ENCODE peak calls at places on chromosomes 4 and X, in seven cellular contexts. C, K, D, J, O, X and Z are unnamed samples. For H3K4me1 and H3K9me3, the result is how much of the 10 kb centered on the place peaks cover.

GRCh38 chrX:50684871-50685270 is 129.1 kb downstream of the SHROOM4 start:
- DNase-seq in C (no peak), K (no peak), D (no peak), J (no peak), O (no peak), X (no peak), Z (no peak)

GRCh38 chr4:182103614-182104319 is 139.4 kb upstream of the TENM3 start:
- DNase-seq in C (no peak), K (no peak), D (no peak), J (no peak), O (no peak), X (no peak), Z (no peak)

GRCh38 chr4:8329859-8330761 is 60.6 kb downstream of the HTRA3 start:
- DNase-seq in C (no peak), K (no peak), D (peak), J (peak), O (no peak), X (peak), Z (no peak)

GRCh38 chr4:164716901-164717300 is 37.0 kb upstream of the SMIM31 start:
- DNase-seq in C (no peak), K (no peak), D (no peak), J (no peak), O (no peak), X (no peak), Z (no peak)

GRCh38 chrX:21840199-21840557 is 761 bp downstream of the MBTPS2 start:
- DNase-seq in C (no peak), K (no peak), D (no peak), J (no peak), O (no peak), X (no peak), Z (no peak)

GRCh38 chr4:54322817-54323417 is 93.8 kb downstream of the PDGFRA start:
- DNase-seq in C (no peak), K (peak), D (peak), J (no peak), O (peak), X (peak), Z (peak)

GRCh38 chrX:20829665-20830481 is 544.3 kb upstream of the CNKSR2 start:
- DNase-seq in C (no peak), K (no peak), D (no peak), J (no peak), O (peak), X (no peak), Z (no peak)

GRCh38 chr4:81096566-81096965 is 66.1 kb downstream of the BMP3 start:
- DNase-seq in C (no peak), K (no peak), D (no peak), J (no peak), O (no peak), X (no peak), Z (no peak)

GRCh38 chrX:133723930-133724329 is 261.5 kb downstream of the GPC3 start:
- DNase-seq in C (no peak), K (no peak), D (no peak), J (no peak), O (no peak), X (no peak), Z (no peak)

GRCh38 chr4:6693274-6694176 is at the start of gene S100P:
- DNase-seq in C (no peak), K (no peak), D (no peak), J (no peak), O (no peak), X (no peak), Z (peak)

GRCh38 chrX:103498786-103499185 is 20.5 kb downstream of the RAB40A start:
- DNase-seq in C (no peak), K (no peak), D (no peak), J (no peak), O (no peak), X (no peak), Z (no peak)

GRCh38 chrX:130801901-130802300 is 101.1 kb downstream of the ENOX2 start:
- DNase-seq in C (no peak), K (no peak), D (no peak), J (no peak), O (no peak), X (no peak), Z (no peak)

GRCh38 chr4:161714022-161714751 is 449.6 kb downstream of the FSTL5 start:
- DNase-seq in C (no peak), K (no peak), D (no peak), J (no peak), O (peak), X (no peak), Z (no peak)

GRCh38 chr4:134531013-134531412 is 329.4 kb upstream of the PABPC4L start:
- DNase-seq in C (no peak), K (no peak), D (no peak), J (no peak), O (no peak), X (no peak), Z (no peak)

GRCh38 chrX:20140410-20140809 is 1.2 kb downstream of the EIF1AX start:
- DNase-seq in C (no peak), K (no peak), D (no peak), J (no peak), O (no peak), X (no peak), Z (no peak)

GRCh38 chr4:76758290-76758882 is 139.6 kb downstream of the SOWAHB start:
- DNase-seq in C (no peak), K (peak), D (no peak), J (no peak), O (peak), X (peak), Z (no peak)

GRCh38 chr4:145178740-145179139 is 1.6 kb downstream of the OTUD4 start:
- DNase-seq in C (no peak), K (no peak), D (no peak), J (no peak), O (peak), X (no peak), Z (peak)

GRCh38 chr4:19010766-19011165 is 989.2 kb upstream of the LCORL start:
- DNase-seq in C (no peak), K (no peak), D (no peak), J (no peak), O (no peak), X (no peak), Z (no peak)

GRCh38 chr4:102438396-102438795 is 62.8 kb upstream of the NFKB1 start:
- DNase-seq in C (no peak), K (no peak), D (no peak), J (no peak), O (peak), X (no peak), Z (no peak)

GRCh38 chr4:155653052-155653451 is 13.6 kb upstream of the GUCY1A1 start:
- DNase-seq in C (no peak), K (no peak), D (no peak), J (no peak), O (no peak), X (no peak), Z (no peak)

GRCh38 chrX:54920610-54921426 is at the start of gene TRO:
- DNase-seq in C (no peak), K (no peak), D (peak), J (no peak), O (no peak), X (no peak), Z (no peak)

GRCh38 chr4:150224896-150225591 is 146.8 kb downstream of the DCLK2 start:
- DNase-seq in C (no peak), K (no peak), D (no peak), J (no peak), O (peak), X (no peak), Z (no peak)

GRCh38 chr4:78312989-78313753 is 238.4 kb upstream of the ANXA3 start:
- DNase-seq in C (no peak), K (no peak), D (no peak), J (no peak), O (no peak), X (no peak), Z (no peak)

GRCh38 chrX:38055170-38055847 is 49.0 kb downstream of the SYTL5 start:
- DNase-seq in C (no peak), K (no peak), D (no peak), J (no peak), O (peak), X (no peak), Z (no peak)

GRCh38 chr4:53120801-53121200 is 245.1 kb downstream of the SCFD2 start:
- DNase-seq in C (no peak), K (no peak), D (no peak), J (no peak), O (no peak), X (no peak), Z (no peak)

GRCh38 chr4:3257125-3257690 is 8.2 kb downstream of the MSANTD1 start:
- DNase-seq in C (peak), K (no peak), D (no peak), J (peak), O (peak), X (no peak), Z (peak)

GRCh38 chr4:41161355-41161754 is 53.0 kb downstream of the APBB2 start:
- DNase-seq in C (no peak), K (no peak), D (no peak), J (no peak), O (no peak), X (no peak), Z (no peak)
- H3K4me1 ChIP-seq in C (under half), K (under half), D (under half), J (under half), O (half or more), X (under half), Z (under half)

GRCh38 chrX:2385224-2385623 is 115.6 kb downstream of the DHRSX start:
- DNase-seq in C (no peak), K (no peak), D (no peak), J (no peak), O (peak), X (no peak), Z (no peak)

GRCh38 chrX:2383735-2384134 is 117.0 kb downstream of the DHRSX start:
- DNase-seq in C (no peak), K (no peak), D (no peak), J (no peak), O (peak), X (no peak), Z (peak)

GRCh38 chrX:2383144-2383543 is 117.6 kb downstream of the DHRSX start:
- DNase-seq in C (no peak), K (no peak), D (no peak), J (no peak), O (no peak), X (no peak), Z (no peak)

GRCh38 chrX:2387614-2388239 is 113.0 kb downstream of the DHRSX start:
- DNase-seq in C (no peak), K (no peak), D (no peak), J (no peak), O (no peak), X (no peak), Z (no peak)

GRCh38 chrX:2384486-2384885 is 116.3 kb downstream of the DHRSX start:
- DNase-seq in C (no peak), K (no peak), D (no peak), J (no peak), O (no peak), X (no peak), Z (no peak)
- H3K9me3 ChIP-seq in C (under half), K (under half), D (under half), J (under half), O (under half), X (under half), Z (under half)

GRCh38 chr4:86978709-86979108 is 43.9 kb downstream of the AFF1 start:
- DNase-seq in C (no peak), K (no peak), D (no peak), J (no peak), O (no peak), X (no peak), Z (no peak)

GRCh38 chr4:86976801-86977485 is 42.1 kb downstream of the AFF1 start:
- DNase-seq in C (no peak), K (no peak), D (no peak), J (no peak), O (peak), X (no peak), Z (no peak)

GRCh38 chr4:86977621-86978184 is 42.9 kb downstream of the AFF1 start:
- DNase-seq in C (no peak), K (no peak), D (no peak), J (no peak), O (peak), X (no peak), Z (peak)

GRCh38 chr4:86981789-86982188 is 47.0 kb downstream of the AFF1 start:
- DNase-seq in C (no peak), K (no peak), D (no peak), J (no peak), O (no peak), X (no peak), Z (no peak)

DNA sequence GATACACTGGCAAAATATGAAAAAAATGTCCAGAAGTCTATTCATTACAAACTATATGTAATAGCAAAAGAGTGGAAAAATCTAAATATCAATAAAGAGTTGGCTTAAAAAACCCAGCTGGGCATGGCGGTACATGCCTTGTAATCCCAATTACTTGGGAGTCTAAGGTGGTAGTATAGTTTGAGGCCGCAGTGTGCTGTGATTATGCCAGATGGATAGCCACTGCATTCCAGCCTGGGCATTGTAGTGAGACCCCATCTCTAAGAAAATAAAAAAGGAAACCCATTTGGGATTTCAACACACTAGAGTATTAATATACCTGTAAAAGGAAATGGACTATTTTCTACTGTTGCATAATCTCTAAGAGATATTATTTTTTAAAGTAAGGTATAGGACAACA is 45.4 kb downstream of the AFF1 start:
- DNase-seq in C (no peak), K (no peak), D (no peak), J (no peak), O (no peak), X (no peak), Z (no peak)
- H3K4me1 ChIP-seq in C (under half), K (under half), D (under half), J (under half), O (under half), X (under half), Z (under half)

GRCh38 chr4:1253831-1254230 is 4.9 kb upstream of the CTBP1 start:
- DNase-seq in C (no peak), K (no peak), D (no peak), J (no peak), O (no peak), X (no peak), Z (no peak)
- H3K9me3 ChIP-seq in C (under half), K (under half), D (under half), J (under half), O (under half), X (under half), Z (under half)

GRCh38 chrX:69137371-69137881 is 27.8 kb downstream of the PJA1 start:
- DNase-seq in C (no peak), K (no peak), D (peak), J (no peak), O (no peak), X (no peak), Z (no peak)

GRCh38 chrX:69136546-69137331 is 28.5 kb downstream of the PJA1 start:
- DNase-seq in C (no peak), K (peak), D (peak), J (no peak), O (no peak), X (no peak), Z (peak)

GRCh38 chrX:69138512-69138911 is 26.7 kb downstream of the PJA1 start:
- DNase-seq in C (no peak), K (no peak), D (no peak), J (no peak), O (no peak), X (no peak), Z (no peak)

GRCh38 chrX:69139516-69139915 is 25.7 kb downstream of the PJA1 start:
- DNase-seq in C (no peak), K (no peak), D (no peak), J (no peak), O (no peak), X (no peak), Z (no peak)

DNA sequence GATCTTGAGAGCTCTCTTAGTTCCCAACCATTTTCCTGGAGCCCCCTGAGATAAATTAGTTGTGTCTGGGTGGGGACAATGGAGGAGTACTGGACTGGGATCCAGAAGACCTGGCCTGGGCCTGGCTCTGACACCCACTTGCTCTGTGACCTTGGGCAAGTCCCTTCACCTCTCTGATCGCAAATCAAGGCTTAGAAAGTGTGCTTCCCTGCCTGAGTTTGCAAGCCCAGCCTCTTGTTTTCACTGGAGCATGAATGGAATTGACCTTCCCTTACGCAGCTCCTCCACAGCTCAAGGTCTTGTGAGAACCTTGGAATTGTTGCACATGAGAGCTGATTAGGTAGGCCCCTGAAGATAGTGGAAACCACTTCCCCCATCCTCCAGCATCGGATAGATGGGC is 27.3 kb downstream of the PJA1 start:
- DNase-seq in C (no peak), K (no peak), D (no peak), J (no peak), O (no peak), X (no peak), Z (no peak)
- H3K4me1 ChIP-seq in C (under half), K (under half), D (under half), J (under half), O (under half), X (under half), Z (under half)

DNA sequence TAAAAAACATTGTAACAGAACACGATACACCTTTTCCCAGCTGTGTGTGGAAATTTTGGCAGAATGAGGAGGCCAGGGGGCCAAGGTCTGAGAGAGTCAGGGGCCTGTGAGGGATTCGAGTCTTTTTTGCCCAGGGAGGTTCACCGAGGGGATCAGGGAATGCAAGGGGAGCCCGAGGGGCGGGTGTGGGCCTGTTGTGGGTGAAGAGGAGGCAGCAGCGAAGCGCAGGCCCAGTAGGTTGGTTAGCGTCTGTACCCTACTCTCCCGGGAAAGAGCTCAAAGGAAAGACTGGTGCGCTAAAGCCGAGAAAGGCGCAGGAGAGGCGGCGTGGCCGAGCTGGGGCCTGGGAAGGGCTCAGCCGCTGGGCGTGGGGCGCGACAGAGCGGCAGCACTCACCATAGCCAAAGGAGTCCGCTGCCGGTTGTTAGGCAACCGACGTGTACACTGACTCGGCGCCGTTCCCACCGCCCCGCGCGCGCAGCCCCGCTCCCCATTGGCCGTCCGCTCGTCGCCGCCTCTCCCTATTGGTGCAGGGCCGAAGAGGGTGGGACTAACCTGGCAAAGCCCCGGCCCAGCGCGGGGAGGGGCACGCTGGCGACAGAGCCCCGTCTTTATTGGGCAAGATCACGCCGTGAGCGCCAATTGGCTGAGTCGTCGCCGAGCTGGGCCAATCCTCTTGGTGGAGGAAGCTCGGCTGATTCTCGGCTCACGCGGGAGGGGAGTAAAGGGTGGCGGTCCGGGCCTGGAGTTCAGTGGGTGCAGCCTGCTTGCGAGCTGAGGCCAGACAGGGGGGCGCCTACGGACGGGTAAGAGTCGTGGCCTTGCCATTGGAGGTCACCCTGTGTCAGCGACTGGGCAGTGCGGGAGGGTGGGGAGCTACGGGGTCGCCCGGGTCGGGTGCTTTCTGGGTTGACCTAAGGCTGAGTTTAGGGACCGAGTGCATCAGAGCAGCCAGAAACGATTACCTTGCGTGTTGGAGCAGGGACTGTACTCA is at the start of the genes CETN2 and NSDHL:
- DNase-seq in C (peak), K (peak), D (peak), J (peak), O (peak), X (peak), Z (peak)
- H3K9me3 ChIP-seq in C (under half), K (under half), D (under half), J (under half), O (under half), X (under half), Z (under half)

DNA sequence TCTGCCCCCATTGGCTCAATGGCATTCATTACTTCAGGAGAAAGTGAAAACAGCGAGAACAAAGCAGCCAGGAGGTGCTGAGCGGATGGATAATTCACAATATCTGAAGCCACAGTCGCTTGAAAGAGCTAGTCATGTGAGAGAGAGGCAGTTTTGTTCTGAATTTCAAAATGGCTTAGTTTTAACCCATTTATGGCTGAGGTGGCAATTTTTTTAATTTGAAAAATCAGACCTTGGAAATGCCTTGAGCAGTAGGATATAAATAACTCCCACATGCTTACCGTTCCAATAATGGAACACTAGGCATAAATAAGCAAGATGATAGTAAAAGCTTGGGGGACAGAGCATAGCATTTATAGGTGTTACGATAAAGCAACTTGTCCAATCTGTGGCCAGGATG is 56.9 kb upstream of the CBR4 start:
- DNase-seq in C (no peak), K (no peak), D (no peak), J (no peak), O (no peak), X (no peak), Z (no peak)
- H3K4me1 ChIP-seq in C (under half), K (under half), D (under half), J (half or more), O (half or more), X (under half), Z (under half)

GRCh38 chrX:81791086-81791485 is 589.2 kb downstream of the SH3BGRL start:
- DNase-seq in C (no peak), K (no peak), D (no peak), J (no peak), O (no peak), X (no peak), Z (no peak)
- H3K9me3 ChIP-seq in C (under half), K (under half), D (under half), J (under half), O (under half), X (under half), Z (under half)